ENCODE peak calls at places on chromosomes 13 and 19, in nine cellular contexts. Z, D, Y, B, X, I, G, L and Q are unnamed samples.

GRCh38 chr13:75850915-75851314 is 214.8 kb downstream of the LMO7 start:
- DNase-seq in L (no peak), B (no peak), Y (no peak), I (no peak), X (no peak), G (no peak), D (no peak), Z (no peak), Q (no peak)

GRCh38 chr13:59643906-59644626 is 519.7 kb downstream of the DIAPH3 start:
- DNase-seq in Z (no peak), L (no peak), I (no peak), X (no peak), D (peak), G (no peak), Y (no peak), B (no peak), Q (no peak)

GRCh38 chr19:56759531-56759930 is 81.0 kb downstream of the PEG3 start:
- DNase-seq in D (peak), I (no peak), G (no peak), Z (no peak), X (no peak), L (no peak), B (no peak), Y (no peak), Q (no peak)

GRCh38 chr19:13841339-13842293 is 35.3 kb upstream of the NANOS3 start:
- DNase-seq in I (no peak), Y (no peak), X (no peak), B (no peak), D (no peak), G (no peak), Z (no peak), L (peak), Q (peak)

GRCh38 chr19:35060160-35060855 is 18.8 kb downstream of the HPN start:
- DNase-seq in Y (no peak), D (no peak), I (no peak), L (peak), B (no peak), Z (no peak), G (no peak), X (no peak), Q (no peak)

GRCh38 chr19:35314858-35315470 is 14.0 kb upstream of the CD22 start:
- DNase-seq in I (no peak), L (no peak), B (no peak), D (no peak), G (no peak), Z (no peak), X (no peak), Y (no peak), Q (no peak)

GRCh38 chr19:6970021-6970420 is 51.2 kb downstream of the MBD3L2B start:
- DNase-seq in B (no peak), X (no peak), D (no peak), Z (no peak), I (no peak), G (no peak), Y (no peak), L (no peak), Q (no peak)

GRCh38 chr13:34302596-34302995 is 484.6 kb downstream of the RFC3 start:
- DNase-seq in Z (no peak), B (no peak), Y (no peak), L (no peak), I (no peak), G (no peak), X (no peak), D (no peak), Q (no peak)

GRCh38 chr13:99385161-99385560 is 78.0 kb upstream of the GPR183 start:
- DNase-seq in G (no peak), B (no peak), X (no peak), I (no peak), Y (no peak), Z (no peak), D (no peak), L (no peak), Q (no peak)

GRCh38 chr13:26759907-26760834 is at the start of gene GPR12:
- DNase-seq in B (no peak), L (peak), I (no peak), Z (peak), Y (no peak), X (no peak), D (peak), G (no peak), Q (no peak)